ENCODE peak calls at places on chromosome 11, in eight cellular contexts. M is CD4-positive, alpha-beta memory T cell; Y is NAMALWA; H is stimulated activated CD4-positive, alpha-beta T cell treated with anti-CD3 and anti-CD28 coated beads, TNF-alpha, amount 100 ng/mL, for 24 hours; U is activated CD4-positive, CD25-positive, alpha-beta regulatory T cell; O is tibial nerve; B is uterus; N is activated CD8-positive, alpha-beta memory T cell treated with anti-CD3 and anti-CD28 coated beads, Interleukin-2, amount 50 U/mL, for 4 hours. V is an unnamed sample.

GRCh38 chr11:29448246-29448877 is 568.5 kb downstream of the KCNA4 start:
- DNase-seq in M (no peak), Y (peak), H (no peak), U (no peak), O (no peak), B (no peak), N (no peak), V (no peak)

GRCh38 chr11:10456519-10456918 is 1.5 kb downstream of the AMPD3 start:
- DNase-seq in M (no peak), Y (peak), H (no peak), U (no peak), O (no peak), B (no peak), N (no peak), V (no peak)

GRCh38 chr11:4038973-4039372 is 55.6 kb upstream of the RRM1 start:
- DNase-seq in M (no peak), Y (no peak), H (no peak), U (no peak), O (no peak), B (no peak), N (no peak), V (no peak)

GRCh38 chr11:117218133-117218915 is 13.5 kb downstream of the PCSK7 start:
- DNase-seq in M (no peak), Y (no peak), H (no peak), U (no peak), O (no peak), B (peak), N (no peak), V (peak)

GRCh38 chr11:118843518-118843917 is 40.2 kb upstream of the CXCR5 start:
- DNase-seq in M (no peak), Y (no peak), H (no peak), U (no peak), O (no peak), B (no peak), N (no peak), V (no peak)

GRCh38 chr11:60916669-60917206 is 2.8 kb downstream of the TMEM109 start:
- DNase-seq in M (no peak), Y (no peak), H (no peak), U (no peak), O (no peak), B (no peak), N (no peak), V (no peak)

GRCh38 chr11:70326365-70326803 is 55.9 kb downstream of the PPFIA1 start:
- DNase-seq in M (no peak), Y (no peak), H (no peak), U (no peak), O (no peak), B (peak), N (no peak), V (no peak)

GRCh38 chr11:117986981-117987495 is 844 bp downstream of the IL10RA start:
- DNase-seq in M (peak), Y (peak), H (peak), U (peak), O (no peak), B (no peak), N (peak), V (no peak)

GRCh38 chr11:119421351-119421750 is 1.6 kb downstream of the THY1 start:
- DNase-seq in M (no peak), Y (no peak), H (no peak), U (no peak), O (no peak), B (no peak), N (no peak), V (no peak)

GRCh38 chr11:62370743-62371440 is 33.6 kb downstream of the ASRGL1 start:
- DNase-seq in M (peak), Y (no peak), H (peak), U (peak), O (no peak), B (no peak), N (peak), V (no peak)

GRCh38 chr11:126419801-126420729 is 64.6 kb downstream of the ST3GAL4 start:
- DNase-seq in M (no peak), Y (peak), H (no peak), U (no peak), O (no peak), B (no peak), N (no peak), V (no peak)

GRCh38 chr11:94525933-94526332 is 13.7 kb downstream of the C11orf97 start:
- DNase-seq in M (no peak), Y (no peak), H (no peak), U (no peak), O (peak), B (peak), N (no peak), V (peak)

GRCh38 chr11:75268626-75269366 is 28.2 kb downstream of the TPBGL start:
- DNase-seq in M (no peak), Y (no peak), H (no peak), U (no peak), O (no peak), B (no peak), N (no peak), V (no peak)

GRCh38 chr11:123076484-123076883 is 14.5 kb upstream of the HSPA8 start:
- DNase-seq in M (no peak), Y (no peak), H (no peak), U (no peak), O (no peak), B (no peak), N (no peak), V (no peak)

GRCh38 chr11:102138677-102139076 is 28.4 kb downstream of the YAP1 start:
- DNase-seq in M (no peak), Y (no peak), H (no peak), U (no peak), O (no peak), B (no peak), N (no peak), V (no peak)

GRCh38 chr11:34271727-34272126 is 86.1 kb downstream of the ABTB2 start:
- DNase-seq in M (no peak), Y (no peak), H (no peak), U (no peak), O (no peak), B (no peak), N (no peak), V (no peak)

GRCh38 chr11:102576350-102576749 is 45.8 kb upstream of the MMP7 start:
- DNase-seq in M (peak), Y (no peak), H (no peak), U (no peak), O (no peak), B (no peak), N (no peak), V (no peak)

GRCh38 chr11:124219126-124219525 is 21.8 kb upstream of the OR8G1 start:
- DNase-seq in M (no peak), Y (no peak), H (no peak), U (no peak), O (no peak), B (no peak), N (no peak), V (no peak)

GRCh38 chr11:72589802-72590761 is 84.1 kb downstream of the PDE2A start:
- DNase-seq in M (peak), Y (peak), H (peak), U (peak), O (no peak), B (no peak), N (peak), V (no peak)

GRCh38 chr11:9053631-9054030 is 37.8 kb downstream of the SCUBE2 start:
- DNase-seq in M (no peak), Y (no peak), H (no peak), U (no peak), O (no peak), B (no peak), N (no peak), V (no peak)

GRCh38 chr11:17063171-17064002 is 14.1 kb downstream of the RPS13 start:
- DNase-seq in M (peak), Y (peak), H (peak), U (no peak), O (no peak), B (no peak), N (peak), V (no peak)

GRCh38 chr11:65026810-65027209 is 429 bp upstream of the SNX15 start:
- DNase-seq in M (no peak), Y (no peak), H (no peak), U (no peak), O (no peak), B (no peak), N (no peak), V (no peak)

GRCh38 chr11:102144357-102145342 is 34.4 kb downstream of the YAP1 start:
- DNase-seq in M (no peak), Y (no peak), H (no peak), U (no peak), O (no peak), B (peak), N (no peak), V (no peak)

GRCh38 chr11:19187101-19187500 is 14.7 kb downstream of the CSRP3 start:
- DNase-seq in M (no peak), Y (no peak), H (no peak), U (no peak), O (no peak), B (no peak), N (no peak), V (no peak)

GRCh38 chr11:15471709-15472404 is 357.1 kb downstream of the INSC start:
- DNase-seq in M (no peak), Y (no peak), H (no peak), U (no peak), O (no peak), B (no peak), N (no peak), V (no peak)

GRCh38 chr11:110763249-110764011 is 51.2 kb upstream of the ARHGAP20 start:
- DNase-seq in M (no peak), Y (no peak), H (no peak), U (no peak), O (peak), B (no peak), N (no peak), V (no peak)

GRCh38 chr11:8813658-8814057 is 97.3 kb upstream of the AKIP1 start:
- DNase-seq in M (no peak), Y (peak), H (peak), U (no peak), O (peak), B (peak), N (peak), V (peak)

GRCh38 chr11:94876222-94876621 is 97.1 kb downstream of the CWC15 start:
- DNase-seq in M (no peak), Y (no peak), H (no peak), U (no peak), O (no peak), B (no peak), N (no peak), V (no peak)

GRCh38 chr11:77130763-77131513 is 2.9 kb downstream of the MYO7A start:
- DNase-seq in M (no peak), Y (no peak), H (no peak), U (no peak), O (peak), B (no peak), N (no peak), V (no peak)